ENCODE peak calls at places on chromosome 12, in eight cellular contexts. W, M, D, P, G, I, H and L are unnamed samples.

GRCh38 chr12:49868952-49869815 is 26.3 kb upstream of the BCDIN3D start:
- DNase-seq in M (no peak), I (peak; percentile 88), W (no peak), P (no peak), D (peak; percentile 71), H (peak; percentile 91), G (peak; percentile 87), L (peak; percentile 68)

GRCh38 chr12:8637244-8637643 is 24.6 kb upstream of the AICDA start:
- DNase-seq in D (no peak), P (no peak), H (no peak), W (no peak), G (no peak), M (no peak), I (no peak), L (no peak)

GRCh38 chr12:8123124-8123888 is at the start of gene CLEC4A:
- DNase-seq in I (no peak), D (no peak), H (no peak), P (no peak), G (no peak), M (no peak), W (no peak), L (no peak)

GRCh38 chr12:108468149-108468968 is 46.7 kb upstream of the FICD start:
- DNase-seq in W (peak; percentile 51), M (no peak), D (peak; percentile 62), G (peak; percentile 13), P (peak; percentile 20), H (no peak), I (no peak), L (no peak)

GRCh38 chr12:90235642-90236041 is 527.0 kb upstream of the ATP2B1 start:
- DNase-seq in M (no peak), H (no peak), P (no peak), W (no peak), I (peak; percentile 7), G (no peak), D (no peak), L (peak; percentile 17)

GRCh38 chr12:3077572-3078081 is 448 bp downstream of the TSPAN9 start:
- DNase-seq in P (no peak), G (no peak), H (no peak), D (peak; percentile 29), M (no peak), W (no peak), I (no peak), L (peak; percentile 24)

GRCh38 chr12:80761818-80762217 is 45.1 kb downstream of the MYF5 start:
- DNase-seq in H (no peak), D (no peak), W (no peak), M (no peak), G (no peak), I (no peak), P (no peak), L (no peak)

GRCh38 chr12:41466762-41467270 is 278.7 kb downstream of the PDZRN4 start:
- DNase-seq in M (no peak), I (no peak), H (no peak), G (no peak), W (no peak), D (no peak), P (no peak), L (no peak)

GRCh38 chr12:86376052-86376451 is 119.9 kb upstream of the MGAT4C start:
- DNase-seq in G (peak; percentile 86), H (peak; percentile 15), D (peak; percentile 46), P (no peak), W (no peak), M (no peak), I (no peak), L (peak; percentile 7)

GRCh38 chr12:53482626-53483165 is 16.6 kb downstream of the MAP3K12 start:
- DNase-seq in P (no peak), H (no peak), I (no peak), M (no peak), D (no peak), G (no peak), W (no peak), L (no peak)

GRCh38 chr12:5567021-5567744 is 135.3 kb downstream of the NTF3 start:
- DNase-seq in D (no peak), M (no peak), G (peak; percentile 88), I (no peak), P (no peak), H (peak; percentile 25), W (no peak), L (no peak)

GRCh38 chr12:12880537-12880936 is 10.8 kb upstream of the GPRC5A start:
- DNase-seq in M (no peak), G (no peak), P (no peak), D (no peak), I (no peak), H (no peak), W (peak; percentile 51), L (no peak)

GRCh38 chr12:99600388-99600787 is 47.2 kb upstream of the GARIN6 start:
- DNase-seq in H (peak; percentile 23), D (no peak), P (no peak), W (no peak), I (no peak), G (peak; percentile 95), M (no peak), L (no peak)

GRCh38 chr12:104622942-104623341 is 166.2 kb downstream of the CHST11 start:
- DNase-seq in G (no peak), W (no peak), M (no peak), H (no peak), P (no peak), I (no peak), D (no peak), L (no peak)

GRCh38 chr12:47852096-47852571 is 32.4 kb upstream of the HDAC7 start:
- DNase-seq in G (no peak), H (no peak), D (no peak), P (no peak), M (no peak), I (no peak), W (no peak), L (no peak)

GRCh38 chr12:58803893-58804292 is 116.4 kb downstream of the LRIG3 start:
- DNase-seq in M (no peak), P (no peak), I (peak; percentile 23), W (no peak), D (peak; percentile 10), G (no peak), H (no peak), L (peak; percentile 59)

GRCh38 chr12:88325828-88326214 is 183.7 kb downstream of the TMTC3 start:
- DNase-seq in G (no peak), P (no peak), I (peak; percentile 85), W (no peak), M (no peak), D (no peak), H (no peak), L (no peak)

GRCh38 chr12:117025481-117026151 is 73.6 kb downstream of the TESC start:
- DNase-seq in P (peak; percentile 53), W (peak; percentile 67), I (no peak), H (peak; percentile 71), G (peak; percentile 88), D (peak; percentile 77), M (peak; percentile 65), L (peak; percentile 78)